ENCODE peak calls at places on chromosome 10, in nine cellular contexts. O is thoracic aorta; P is adrenal gland; Q is CD8-positive, alpha-beta memory T cell; Z is vagina; G is ovary; U is cardiac muscle cell; H is prostate gland; F is CD4-positive, alpha-beta memory T cell. J is an unnamed sample.

GRCh38 chr10:95793401-95794045 is 37.6 kb downstream of the ENTPD1 start:
- DNase-seq in O (no peak), P (peak; percentile 49), Q (no peak), Z (no peak), G (no peak), U (no peak), H (no peak), F (no peak), J (no peak)

GRCh38 chr10:133357293-133358151 is at the start of gene FUOM:
- DNase-seq in O (no peak), P (peak; percentile 58), Q (peak; percentile 74), Z (no peak), G (peak; percentile 61), U (peak; percentile 80), H (no peak), F (peak; percentile 78), J (no peak)

GRCh38 chr10:26157734-26158133 is 58.8 kb upstream of the GAD2 start:
- DNase-seq in O (no peak), P (no peak), Q (no peak), Z (no peak), G (no peak), U (no peak), H (no peak), F (no peak), J (no peak)

GRCh38 chr10:58050575-58050974 is 217.1 kb downstream of the IPMK start:
- DNase-seq in O (no peak), P (no peak), Q (no peak), Z (no peak), G (no peak), U (no peak), H (no peak), F (no peak), J (no peak)

GRCh38 chr10:5581670-5582566 is 57.2 kb downstream of the CALML3 start:
- DNase-seq in O (no peak), P (no peak), Q (no peak), Z (no peak), G (no peak), U (no peak), H (no peak), F (no peak), J (no peak)

GRCh38 chr10:22630229-22631174 is 83.9 kb downstream of the PIP4K2A start:
- DNase-seq in O (no peak), P (no peak), Q (peak; percentile 70), Z (no peak), G (no peak), U (no peak), H (no peak), F (peak; percentile 66), J (no peak)

GRCh38 chr10:92125169-92125543 is 165.7 kb downstream of the CPEB3 start:
- DNase-seq in O (no peak), P (no peak), Q (no peak), Z (no peak), G (no peak), U (no peak), H (no peak), F (no peak), J (no peak)

GRCh38 chr10:5951721-5952407 is 25.5 kb downstream of the IL15RA start:
- DNase-seq in O (no peak), P (no peak), Q (no peak), Z (no peak), G (peak; percentile 12), U (no peak), H (no peak), F (no peak), J (no peak)

GRCh38 chr10:43198682-43199005 is 60.4 kb downstream of the CSGALNACT2 start:
- DNase-seq in O (no peak), P (no peak), Q (no peak), Z (no peak), G (no peak), U (no peak), H (no peak), F (no peak), J (no peak)

GRCh38 chr10:69769395-69769989 is 32.2 kb upstream of the COL13A1 start:
- DNase-seq in O (peak; percentile 36), P (peak; percentile 86), Q (no peak), Z (no peak), G (no peak), U (no peak), H (no peak), F (no peak), J (no peak)

GRCh38 chr10:22325272-22325947 is 4.5 kb downstream of the BMI1 start:
- DNase-seq in O (no peak), P (peak; percentile 80), Q (peak; percentile 82), Z (no peak), G (peak; percentile 86), U (peak; percentile 88), H (peak; percentile 67), F (peak; percentile 83), J (peak; percentile 76)

GRCh38 chr10:73800560-73801252 is 10.7 kb downstream of the NDST2 start:
- DNase-seq in O (no peak), P (no peak), Q (no peak), Z (no peak), G (no peak), U (no peak), H (no peak), F (no peak), J (no peak)

GRCh38 chr10:93138113-93138870 is 64.6 kb downstream of the CYP26A1 start:
- DNase-seq in O (no peak), P (no peak), Q (no peak), Z (no peak), G (no peak), U (no peak), H (peak; percentile 58), F (no peak), J (no peak)

GRCh38 chr10:23994459-23995046 is 214.4 kb upstream of the KIAA1217 start:
- DNase-seq in O (peak; percentile 4), P (peak; percentile 77), Q (no peak), Z (no peak), G (peak; percentile 66), U (peak; percentile 78), H (peak; percentile 75), F (no peak), J (peak; percentile 74)

GRCh38 chr10:124356706-124357582 is 61.8 kb downstream of the OAT start:
- DNase-seq in O (no peak), P (no peak), Q (no peak), Z (no peak), G (no peak), U (no peak), H (no peak), F (no peak), J (no peak)

GRCh38 chr10:102408728-102409603 is 9.6 kb downstream of the PSD start:
- DNase-seq in O (no peak), P (no peak), Q (peak; percentile 53), Z (no peak), G (peak; percentile 57), U (peak; percentile 77), H (no peak), F (peak; percentile 62), J (no peak)
- H3K27ac ChIP-seq in O (no peak overlapping the region), P (no peak overlapping the region), Q (no peak overlapping the region), Z (peak overlapping the region; percentile 73), G (peak overlapping the region; percentile 44), U (no peak overlapping the region), H (no peak overlapping the region), F (peak overlapping the region; percentile 22), J (peak overlapping the region; percentile 78)

DNA sequence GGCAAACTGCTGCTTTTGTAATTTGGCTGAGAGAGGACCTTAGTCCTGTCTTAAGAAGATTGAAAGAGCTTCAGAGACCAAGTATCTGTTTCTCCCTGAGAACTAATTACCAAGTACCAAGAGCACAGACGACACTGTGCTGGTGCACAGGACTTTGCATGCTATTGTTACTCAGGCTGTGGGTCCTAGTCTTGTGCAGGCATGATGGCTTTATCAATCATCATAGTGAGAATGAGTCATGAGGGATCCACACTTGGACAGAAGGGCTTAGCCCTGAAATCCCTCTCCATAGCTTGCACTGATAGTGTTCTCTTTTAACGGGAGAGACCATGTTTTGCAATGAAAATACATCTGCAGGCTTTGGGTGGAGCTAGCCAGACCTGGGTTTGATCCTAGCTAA is 93.3 kb downstream of the SORCS3 start:
- DNase-seq in O (no peak), P (no peak), Q (no peak), Z (no peak), G (no peak), U (no peak), H (no peak), F (no peak), J (no peak)
- H3K4me3 ChIP-seq in O (no peak overlapping the region), P (no peak overlapping the region), Q (no peak overlapping the region), Z (no peak overlapping the region), G (no peak overlapping the region), U (no peak overlapping the region), H (no peak overlapping the region), F (no peak overlapping the region), J (no peak overlapping the region)

DNA sequence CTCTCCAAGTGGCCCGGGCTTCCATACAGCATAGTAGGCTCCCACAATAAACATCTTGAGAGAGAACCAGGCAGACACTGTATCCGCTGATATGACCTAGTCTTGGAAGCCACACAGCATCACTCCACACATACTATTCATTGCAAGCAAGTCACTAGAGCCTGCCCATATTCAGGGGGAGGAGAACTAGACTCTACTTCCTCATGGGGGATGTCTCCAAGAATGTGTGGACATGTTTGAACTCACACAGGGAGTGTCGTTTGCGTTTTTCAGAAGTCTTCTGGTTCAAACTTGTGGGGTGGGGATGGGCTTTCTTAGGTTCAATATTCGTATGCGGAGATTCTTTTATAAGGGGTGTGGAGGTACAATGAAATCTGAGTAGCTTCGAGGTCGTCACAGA is 232.6 kb upstream of the HABP2 start:
- DNase-seq in O (no peak), P (no peak), Q (no peak), Z (no peak), G (no peak), U (no peak), H (no peak), F (no peak), J (no peak)
- H3K27ac ChIP-seq in O (no peak overlapping the region), P (no peak overlapping the region), Q (no peak overlapping the region), Z (no peak overlapping the region), G (no peak overlapping the region), U (no peak overlapping the region), H (no peak overlapping the region), F (no peak overlapping the region), J (no peak overlapping the region)

GRCh38 chr10:119103687-119104652 is at the start of gene DENND10:
- DNase-seq in O (peak; percentile 49), P (peak; percentile 80), Q (peak; percentile 70), Z (no peak), G (peak; percentile 86), U (peak; percentile 91), H (peak; percentile 88), F (peak; percentile 67), J (peak; percentile 85)

GRCh38 chr10:119104653-119105024 is 726 bp downstream of the DENND10 start:
- DNase-seq in O (no peak), P (peak; percentile 17), Q (no peak), Z (no peak), G (no peak), U (peak; percentile 25), H (no peak), F (no peak), J (no peak)

GRCh38 chr10:119098576-119098975 is 5.3 kb upstream of the DENND10 start:
- DNase-seq in O (no peak), P (no peak), Q (no peak), Z (no peak), G (no peak), U (no peak), H (no peak), F (no peak), J (no peak)

GRCh38 chr10:119105155-119105554 is 1.2 kb downstream of the DENND10 start:
- DNase-seq in O (no peak), P (no peak), Q (no peak), Z (no peak), G (no peak), U (no peak), H (no peak), F (no peak), J (no peak)

DNA sequence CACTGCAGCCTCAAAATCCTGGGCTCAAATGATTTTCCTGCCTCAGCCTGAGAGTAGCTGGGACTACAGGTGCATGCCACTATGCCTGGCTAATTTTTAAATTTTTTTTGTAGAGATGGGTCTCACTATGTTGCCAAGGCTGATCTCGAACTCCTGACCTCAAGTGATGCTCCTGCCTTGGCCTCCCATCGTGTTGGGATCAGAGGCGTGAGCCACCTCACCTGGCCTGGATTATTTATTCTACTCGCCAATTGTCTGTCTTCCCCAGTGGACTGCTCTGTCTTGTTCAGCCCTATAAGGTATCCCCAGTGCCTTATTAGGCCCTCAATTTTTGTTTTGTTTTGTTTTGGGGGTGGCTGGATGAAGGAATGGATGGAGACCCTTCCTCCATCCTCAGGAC is 672 bp upstream of the DENND10 start:
- DNase-seq in O (no peak), P (no peak), Q (peak; percentile 26), Z (no peak), G (no peak), U (no peak), H (no peak), F (no peak), J (no peak)
- H3K4me3 ChIP-seq in O (peak overlapping the region; percentile 96), P (no peak overlapping the region), Q (no peak overlapping the region), Z (no peak overlapping the region), G (peak overlapping the region; percentile 23), U (no peak overlapping the region), H (no peak overlapping the region), F (no peak overlapping the region), J (no peak overlapping the region)